ENCODE peak calls at places on chromosome 5, in seven cellular contexts. X is mesendoderm, E is H9, T is neuronal stem cell, F is trophoblast cell, S is mesenchymal stem cell, V is H1. N is an unnamed sample.

GRCh38 chr5:55226934-55227737 is at the start of gene MCIDAS:
- DNase-seq in X (peak; percentile 85), E (peak; percentile 81), T (peak; percentile 70), F (peak; percentile 52), S (peak; percentile 33), V (no peak), N (peak; percentile 6)

GRCh38 chr5:103291606-103292005 is 33.0 kb downstream of the MACIR start:
- DNase-seq in X (no peak), E (no peak), T (no peak), F (no peak), S (no peak), V (no peak), N (no peak)

GRCh38 chr5:135456238-135457099 is 4.3 kb upstream of the TIFAB start:
- DNase-seq in X (no peak), E (no peak), T (no peak), F (peak; percentile 68), S (peak; percentile 59), V (no peak), N (peak; percentile 88)

GRCh38 chr5:8341416-8341815 is 472.5 kb downstream of the MTRR start:
- DNase-seq in X (no peak), E (no peak), T (no peak), F (no peak), S (no peak), V (no peak), N (no peak)

GRCh38 chr5:91361790-91362189 is 21.3 kb downstream of the ARRDC3 start:
- DNase-seq in X (no peak), E (no peak), T (no peak), F (no peak), S (no peak), V (no peak), N (no peak)

GRCh38 chr5:132023258-132024116 is 12.0 kb upstream of the ACSL6 start:
- DNase-seq in X (no peak), E (no peak), T (no peak), F (no peak), S (no peak), V (no peak), N (no peak)

GRCh38 chr5:71587709-71588532 is 781 bp downstream of the MCCC2 start:
- DNase-seq in X (no peak), E (no peak), T (no peak), F (no peak), S (no peak), V (no peak), N (no peak)

GRCh38 chr5:176784218-176785165 is 25.9 kb upstream of the UNC5A start:
- DNase-seq in X (peak; percentile 84), E (peak; percentile 64), T (no peak), F (peak; percentile 82), S (peak; percentile 78), V (no peak), N (peak; percentile 78)

GRCh38 chr5:109721741-109722140 is 32.0 kb downstream of the MAN2A1 start:
- DNase-seq in X (no peak), E (no peak), T (no peak), F (no peak), S (no peak), V (no peak), N (no peak)

GRCh38 chr5:108212775-108213346 is 169.0 kb downstream of the FBXL17 start:
- DNase-seq in X (peak; percentile 75), E (peak; percentile 65), T (no peak), F (no peak), S (peak; percentile 65), V (peak; percentile 21), N (peak; percentile 70)

GRCh38 chr5:61328791-61329617 is 3.1 kb upstream of the ZSWIM6 start:
- DNase-seq in X (peak; percentile 71), E (no peak), T (no peak), F (no peak), S (peak; percentile 55), V (no peak), N (no peak)

GRCh38 chr5:180874804-180875582 is 13.9 kb upstream of the ZFP62 start:
- DNase-seq in X (no peak), E (no peak), T (no peak), F (no peak), S (no peak), V (no peak), N (no peak)

GRCh38 chr5:154829589-154830218 is 20.7 kb downstream of the FAXDC2 start:
- DNase-seq in X (no peak), E (no peak), T (no peak), F (no peak), S (no peak), V (no peak), N (peak; percentile 60)

GRCh38 chr5:173290477-173291131 is 37.6 kb downstream of the STC2 start:
- DNase-seq in X (no peak), E (no peak), T (no peak), F (no peak), S (peak; percentile 87), V (no peak), N (peak; percentile 45)

GRCh38 chr5:179618923-179619554 is 4.4 kb downstream of the HNRNPH1 start:
- DNase-seq in X (no peak), E (no peak), T (no peak), F (peak; percentile 3), S (no peak), V (no peak), N (no peak)

GRCh38 chr5:98880598-98880997 is 48.2 kb downstream of the CHD1 start:
- DNase-seq in X (no peak), E (no peak), T (no peak), F (no peak), S (no peak), V (no peak), N (no peak)

GRCh38 chr5:124343451-124343867 is 403.0 kb downstream of the ZNF608 start:
- DNase-seq in X (no peak), E (no peak), T (no peak), F (no peak), S (peak; percentile 98), V (no peak), N (peak; percentile 95)

GRCh38 chr5:5544094-5544663 is 121.7 kb downstream of the ICE1 start:
- DNase-seq in X (no peak), E (no peak), T (no peak), F (no peak), S (no peak), V (no peak), N (no peak)

GRCh38 chr5:102511666-102512065 is 12.9 kb upstream of the SLCO6A1 start:
- DNase-seq in X (no peak), E (no peak), T (no peak), F (no peak), S (peak; percentile 26), V (no peak), N (no peak)

GRCh38 chr5:66511491-66511890 is 84.7 kb upstream of the MAST4 start:
- DNase-seq in X (no peak), E (no peak), T (no peak), F (no peak), S (no peak), V (no peak), N (no peak)

GRCh38 chr5:158785397-158785796 is 314.3 kb downstream of the EBF1 start:
- DNase-seq in X (no peak), E (no peak), T (no peak), F (no peak), S (no peak), V (no peak), N (no peak)

GRCh38 chr5:36792560-36793180 is 83.9 kb upstream of the NIPBL start:
- DNase-seq in X (no peak), E (no peak), T (no peak), F (no peak), S (no peak), V (no peak), N (no peak)
- H3K4ac ChIP-seq in X (no peak overlapping the region), E (no peak overlapping the region), T (no peak overlapping the region), F (no peak overlapping the region), S (no peak overlapping the region), V (no peak overlapping the region), N (no peak overlapping the region)

DNA sequence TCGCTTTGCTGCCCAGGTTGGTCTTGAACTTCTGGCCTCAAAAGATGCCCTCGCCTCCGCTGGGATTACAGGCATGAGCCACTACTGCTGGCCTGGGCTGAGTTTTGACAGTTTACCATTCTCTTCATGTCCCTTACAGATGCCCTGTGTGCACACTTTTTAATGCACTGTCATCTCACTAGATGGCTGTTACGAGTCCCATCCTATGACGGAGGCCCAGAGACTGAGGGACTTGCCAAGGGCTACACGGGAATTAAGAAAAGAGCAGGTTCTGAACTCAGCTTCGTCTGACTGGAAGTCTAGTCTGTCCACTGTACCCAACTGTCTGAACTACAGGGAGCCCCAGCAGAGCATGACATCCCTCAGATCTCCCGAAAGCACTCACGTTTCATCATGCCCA is 63.9 kb downstream of the ARHGEF37 start:
- DNase-seq in X (no peak), E (no peak), T (no peak), F (no peak), S (no peak), V (no peak), N (no peak)
- H3K4ac ChIP-seq in X (no peak overlapping the region), E (no peak overlapping the region), T (no peak overlapping the region), F (no peak overlapping the region), S (no peak overlapping the region), V (no peak overlapping the region), N (no peak overlapping the region)

GRCh38 chr5:97529354-97529753 is 346.3 kb upstream of the RIOK2 start:
- DNase-seq in X (no peak), E (no peak), T (no peak), F (no peak), S (no peak), V (no peak), N (no peak)
- H3K4ac ChIP-seq in X (no peak overlapping the region), E (no peak overlapping the region), T (no peak overlapping the region), F (no peak overlapping the region), S (no peak overlapping the region), V (no peak overlapping the region), N (no peak overlapping the region)

GRCh38 chr5:10401499-10401898 is 40.2 kb upstream of the ROPN1L start:
- DNase-seq in X (no peak), E (no peak), T (no peak), F (no peak), S (no peak), V (no peak), N (no peak)

GRCh38 chr5:10411336-10411735 is 30.3 kb upstream of the ROPN1L start:
- DNase-seq in X (no peak), E (no peak), T (no peak), F (no peak), S (no peak), V (no peak), N (no peak)

GRCh38 chr5:10403829-10404228 is 37.9 kb upstream of the ROPN1L start:
- DNase-seq in X (no peak), E (no peak), T (no peak), F (no peak), S (no peak), V (no peak), N (no peak)

GRCh38 chr5:10409504-10409903 is 32.2 kb upstream of the ROPN1L start:
- DNase-seq in X (no peak), E (no peak), T (no peak), F (no peak), S (no peak), V (no peak), N (no peak)

DNA sequence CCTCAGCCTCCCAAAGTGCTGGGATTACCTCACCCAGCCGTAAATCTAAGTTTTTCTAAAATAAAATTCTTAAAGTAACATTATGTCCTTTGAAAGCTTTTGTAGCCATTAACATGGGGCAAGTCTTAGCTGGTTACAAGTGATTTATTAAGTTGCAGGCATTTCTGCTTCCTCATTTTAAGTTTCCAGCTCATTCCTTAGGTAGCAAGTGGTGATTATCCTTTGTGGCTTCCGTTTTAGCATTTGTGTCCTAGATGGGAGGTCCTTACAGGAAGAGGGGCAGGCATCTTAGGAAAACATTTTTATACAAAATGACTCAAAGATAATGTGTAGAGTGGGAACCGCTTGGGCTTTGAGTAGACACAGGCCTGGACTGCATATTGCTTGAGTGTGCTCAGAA is 35.0 kb upstream of the ROPN1L start:
- DNase-seq in X (no peak), E (no peak), T (no peak), F (no peak), S (no peak), V (no peak), N (no peak)
- H3K4ac ChIP-seq in X (no peak overlapping the region), E (no peak overlapping the region), T (no peak overlapping the region), F (no peak overlapping the region), S (no peak overlapping the region), V (no peak overlapping the region), N (no peak overlapping the region)

N was measured in IMR-90.